ENCODE peak calls at places on chromosome 15, in seven cellular contexts. C is activated naive CD4-positive, alpha-beta T cell treated with Interleukin-2 at 50 U/mL for 16 hours; P is HCT116; J is tibial artery; X is bronchial epithelial cell; B is mucosa of gallbladder; I is lung. O is an unnamed sample.

GRCh38 chr15:60343221-60343970 is 54.4 kb downstream of the ANXA2 start:
- DNase-seq in C (no peak), P (no peak), J (no peak), X (no peak), B (no peak), I (no peak), O (no peak)

GRCh38 chr15:31079519-31079918 is 22.0 kb downstream of the TRPM1 start:
- DNase-seq in C (no peak), P (no peak), J (no peak), X (peak; percentile 36), B (no peak), I (no peak), O (no peak)

GRCh38 chr15:26372712-26373111 is 400.2 kb downstream of the GABRB3 start:
- DNase-seq in C (no peak), P (no peak), J (no peak), X (no peak), B (no peak), I (no peak), O (no peak)

GRCh38 chr15:62453356-62453755 is 288.3 kb upstream of the C2CD4B start:
- DNase-seq in C (no peak), P (no peak), J (no peak), X (peak; percentile 32), B (no peak), I (no peak), O (no peak)

GRCh38 chr15:69140306-69140705 is 20.1 kb upstream of the GLCE start:
- DNase-seq in C (no peak), P (no peak), J (no peak), X (no peak), B (no peak), I (no peak), O (no peak)

GRCh38 chr15:91947370-91947769 is 93.9 kb downstream of the SLCO3A1 start:
- DNase-seq in C (no peak), P (no peak), J (no peak), X (no peak), B (no peak), I (no peak), O (no peak)

GRCh38 chr15:80476036-80476435 is 71.9 kb downstream of the ARNT2 start:
- DNase-seq in C (no peak), P (no peak), J (no peak), X (no peak), B (no peak), I (no peak), O (no peak)

GRCh38 chr15:31262143-31262530 is 64.5 kb upstream of the KLF13 start:
- DNase-seq in C (no peak), P (no peak), J (peak; percentile 15), X (no peak), B (no peak), I (no peak), O (no peak)

GRCh38 chr15:89776274-89777072 is at the start of gene MESP2:
- DNase-seq in C (peak; percentile 49), P (peak; percentile 50), J (peak; percentile 84), X (peak; percentile 49), B (peak; percentile 85), I (peak; percentile 81), O (peak; percentile 87)

GRCh38 chr15:73598540-73599195 is 34.5 kb downstream of the NPTN start:
- DNase-seq in C (no peak), P (no peak), J (no peak), X (no peak), B (no peak), I (no peak), O (no peak)

GRCh38 chr15:29652595-29652994 is 169.7 kb downstream of the TJP1 start:
- DNase-seq in C (no peak), P (no peak), J (no peak), X (no peak), B (no peak), I (no peak), O (no peak)